ENCODE peak calls at places on chromosomes 7 and 10, in nine cellular contexts. C, I, Y, L, W, K, X, V and G are unnamed samples.

GRCh38 chr7:132895231-132895630 is 186.7 kb downstream of the CHCHD3 start:
- DNase-seq in K (no peak), W (no peak), C (no peak), Y (no peak), L (no peak), X (no peak), V (no peak), I (no peak), G (no peak)

GRCh38 chr10:5095687-5096086 is 1.5 kb downstream of the AKR1C3 start:
- DNase-seq in L (no peak), X (no peak), I (no peak), W (no peak), V (no peak), K (no peak), C (no peak), Y (no peak), G (no peak)

GRCh38 chr7:27115161-27116018 is 12.9 kb upstream of the HOXA2 start:
- DNase-seq in K (peak; percentile 66), W (no peak), X (no peak), Y (peak; percentile 67), I (no peak), C (no peak), V (peak; percentile 46), L (no peak), G (no peak)

GRCh38 chr10:124149143-124149542 is 55.7 kb upstream of the CHST15 start:
- DNase-seq in I (no peak), L (no peak), K (no peak), Y (no peak), V (no peak), C (no peak), X (no peak), W (no peak), G (no peak)

GRCh38 chr7:29019896-29020295 is 61.8 kb upstream of the TRIL start:
- DNase-seq in C (no peak), K (no peak), I (no peak), X (no peak), V (no peak), L (no peak), Y (no peak), W (no peak), G (no peak)

GRCh38 chr10:100569687-100570517 is 34.2 kb downstream of the HIF1AN start:
- DNase-seq in L (no peak), X (no peak), I (no peak), V (no peak), Y (no peak), C (peak; percentile 18), W (no peak), K (no peak), G (no peak)

GRCh38 chr7:45217358-45217757 is 59.8 kb downstream of the RAMP3 start:
- DNase-seq in I (no peak), Y (no peak), W (no peak), X (no peak), K (no peak), V (no peak), C (no peak), L (no peak), G (no peak)

GRCh38 chr7:13044309-13044708 is 356.9 kb downstream of the ARL4A start:
- DNase-seq in I (no peak), X (no peak), L (no peak), Y (no peak), V (no peak), W (no peak), K (no peak), C (no peak), G (no peak)

GRCh38 chr7:76300210-76300731 is 2.2 kb upstream of the HSPB1 start:
- DNase-seq in L (peak; percentile 57), I (peak; percentile 75), W (peak; percentile 79), K (no peak), Y (peak; percentile 70), X (peak; percentile 67), C (peak; percentile 93), V (no peak), G (no peak)

GRCh38 chr7:45183711-45184210 is 26.2 kb downstream of the RAMP3 start:
- DNase-seq in X (no peak), I (no peak), C (no peak), Y (no peak), V (no peak), W (no peak), K (peak; percentile 24), L (no peak), G (no peak)

GRCh38 chr7:157793973-157794763 is 457.4 kb downstream of the DNAJB6 start:
- DNase-seq in K (no peak), W (no peak), C (no peak), I (no peak), Y (no peak), X (no peak), L (no peak), V (no peak), G (no peak)

GRCh38 chr7:157795631-157796030 is 458.8 kb downstream of the DNAJB6 start:
- DNase-seq in L (no peak), Y (no peak), W (no peak), C (no peak), X (no peak), K (no peak), I (no peak), V (no peak), G (no peak)

GRCh38 chr7:157792954-157793353 is 456.1 kb downstream of the DNAJB6 start:
- DNase-seq in I (no peak), K (no peak), W (no peak), Y (no peak), L (no peak), V (no peak), C (no peak), X (no peak), G (no peak)

GRCh38 chr7:157795199-157795598 is 458.4 kb downstream of the DNAJB6 start:
- DNase-seq in K (no peak), X (no peak), C (no peak), I (no peak), V (no peak), Y (no peak), W (no peak), L (peak; percentile 24), G (no peak)

DNA sequence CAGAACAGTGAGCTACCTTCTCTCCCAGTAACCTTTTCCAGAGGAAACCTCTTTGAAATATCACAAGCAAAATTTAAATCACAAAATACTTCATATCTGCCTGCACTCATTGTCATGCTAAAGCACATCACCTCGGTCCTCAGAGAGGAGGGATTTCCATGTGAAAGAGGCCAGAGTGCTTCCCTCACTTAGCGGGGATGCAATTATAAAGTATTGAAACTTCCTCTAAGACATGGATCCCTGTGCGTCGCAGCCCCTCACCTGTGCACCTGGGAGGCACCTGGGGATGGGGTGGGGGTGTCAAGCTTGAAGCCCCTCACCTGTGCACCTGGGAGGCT is 457.9 kb downstream of the DNAJB6 start:
- DNase-seq in W (no peak), X (no peak), I (no peak), V (no peak), Y (no peak), L (no peak), K (no peak), C (no peak), G (no peak)
- TF ChIP-seq CTCF in W (no peak), X (no peak), I (no peak), V (no peak), Y (no peak), L (no peak), K (no peak), C (no peak), G (no peak)

DNA sequence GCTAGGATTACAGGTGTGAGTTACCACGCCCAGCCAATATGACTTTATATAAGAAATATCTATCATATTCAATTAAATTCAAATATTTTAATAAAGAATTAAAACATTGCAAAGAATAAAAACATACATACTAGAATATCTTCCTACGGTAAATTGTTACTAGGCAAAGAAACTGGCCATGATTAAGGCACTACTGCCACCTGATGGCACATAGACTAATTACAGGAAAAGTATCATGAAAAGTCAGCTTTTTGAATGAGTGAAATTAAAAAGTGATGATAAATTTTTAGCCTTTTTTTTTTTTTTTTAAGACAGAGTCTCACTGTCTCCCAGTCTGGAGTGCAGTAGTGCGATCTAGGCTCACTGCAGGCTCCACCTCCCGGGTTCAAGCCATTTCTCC is 30.9 kb downstream of the MRPS33 start:
- DNase-seq in I (peak; percentile 11), C (no peak), Y (no peak), W (no peak), V (no peak), K (no peak), L (no peak), X (no peak), G (no peak)
- TF ChIP-seq CTCF in I (peak; percentile 12), C (peak; percentile 24), Y (peak; percentile 64), W (no peak), V (peak; percentile 35), K (peak; percentile 21), L (peak; percentile 16), X (no peak), G (peak; percentile 46)

GRCh38 chr7:24595671-24596418 is 22.6 kb downstream of the PALS2 start:
- DNase-seq in V (no peak), I (no peak), L (no peak), Y (no peak), W (no peak), K (no peak), C (no peak), X (no peak), G (no peak)

GRCh38 chr7:24587853-24588252 is 14.6 kb downstream of the PALS2 start:
- DNase-seq in I (no peak), W (no peak), C (no peak), X (no peak), Y (no peak), L (no peak), V (no peak), K (no peak), G (no peak)

GRCh38 chr7:24597014-24597413 is 23.8 kb downstream of the PALS2 start:
- DNase-seq in I (no peak), L (no peak), Y (no peak), K (no peak), V (no peak), W (no peak), C (no peak), X (no peak), G (no peak)

DNA sequence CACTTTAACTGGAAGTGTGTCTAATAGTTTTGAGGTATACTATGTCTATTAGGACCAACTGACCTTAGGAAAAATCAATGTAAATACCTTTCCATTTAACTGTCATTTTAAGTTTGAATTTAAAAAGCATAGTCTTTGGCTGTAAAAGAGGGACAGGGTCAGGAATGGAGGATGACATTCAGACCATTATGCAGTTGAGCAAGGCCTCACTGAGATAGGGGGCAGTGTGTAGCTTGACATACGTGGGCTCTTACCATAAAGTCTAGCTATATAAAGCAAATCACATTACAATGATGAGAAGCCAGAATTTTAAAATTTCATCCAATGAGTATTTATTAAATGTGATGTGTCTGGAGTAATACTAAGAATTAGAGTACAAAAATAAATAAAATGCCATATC is 17.9 kb downstream of the PALS2 start:
- DNase-seq in K (no peak), Y (no peak), L (no peak), C (no peak), V (no peak), I (no peak), X (no peak), W (no peak), G (no peak)
- TF ChIP-seq CTCF in K (no peak), Y (no peak), L (peak; percentile 38), C (no peak), V (no peak), I (peak; percentile 12), X (no peak), W (no peak), G (no peak)

DNA sequence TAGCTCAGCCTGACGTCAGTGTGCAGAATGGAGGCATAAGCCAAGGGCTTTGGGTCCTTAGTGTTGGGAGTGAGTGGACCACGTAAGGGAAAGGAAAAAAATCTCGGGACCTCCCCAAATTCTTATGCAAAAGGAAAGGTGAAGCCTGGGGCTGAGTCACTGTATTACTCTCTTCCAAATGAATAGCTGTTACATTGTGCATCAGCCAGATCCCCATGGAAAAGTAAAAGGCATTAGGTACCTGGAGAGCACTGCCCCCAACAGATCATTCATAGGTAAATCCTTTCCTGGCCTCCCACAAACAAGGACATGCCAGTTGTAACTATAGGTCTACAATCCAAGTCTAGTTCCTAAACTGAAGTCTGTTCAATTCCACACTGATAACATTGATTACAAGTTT is 170.5 kb downstream of the C1GALT1 start:
- DNase-seq in V (no peak), I (no peak), K (no peak), W (no peak), L (no peak), X (no peak), Y (no peak), C (no peak), G (no peak)
- TF ChIP-seq CTCF in V (peak; percentile 12), I (no peak), K (no peak), W (no peak), L (no peak), X (no peak), Y (no peak), C (no peak), G (no peak)